ENCODE peak calls at places on chromosomes 1 and 21, in ten cellular contexts. G is AG04450, U is LNCaP clone FGC, X is AG09319, V is brain microvascular endothelial cell, A is progenitor cell of endocrine pancreas, L is left ventricle myocardium inferior, D is colonic mucosa, H is H9, Q is neural crest cell. M is an unnamed sample.

GRCh38 chr21:30714946-30715345 is 3.6 kb downstream of the KRTAP21-3 start:
- DNase-seq in G (no peak), U (no peak), X (no peak), V (no peak), A (no peak), L (no peak), D (no peak), H (no peak), Q (no peak), M (no peak)

GRCh38 chr21:42234026-42234425 is 15.1 kb downstream of the ABCG1 start:
- DNase-seq in G (no peak), U (no peak), X (no peak), V (no peak), A (no peak), L (no peak), D (no peak), H (no peak), Q (no peak), M (no peak)

GRCh38 chr1:57088689-57089088 is 122.9 kb upstream of the C8B start:
- DNase-seq in G (no peak), U (no peak), X (no peak), V (no peak), A (no peak), L (no peak), D (no peak), H (no peak), Q (no peak), M (no peak)

GRCh38 chr21:42539342-42539741 is 25.7 kb downstream of the SLC37A1 start:
- DNase-seq in G (no peak), U (no peak), X (no peak), V (no peak), A (no peak), L (no peak), D (peak; percentile 48), H (no peak), Q (no peak), M (no peak)

GRCh38 chr1:87093286-87093685 is 178.9 kb downstream of the HS2ST1 start:
- DNase-seq in G (no peak), U (no peak), X (no peak), V (peak; percentile 5), A (no peak), L (no peak), D (no peak), H (no peak), Q (no peak), M (no peak)

GRCh38 chr1:155128469-155128754 is 736 bp downstream of the EFNA1 start:
- DNase-seq in G (no peak), U (no peak), X (no peak), V (no peak), A (no peak), L (no peak), D (no peak), H (no peak), Q (no peak), M (no peak)

GRCh38 chr1:61271412-61271789 is 189.0 kb downstream of the NFIA start:
- DNase-seq in G (no peak), U (no peak), X (no peak), V (no peak), A (no peak), L (no peak), D (no peak), H (no peak), Q (no peak), M (no peak)

GRCh38 chr1:244965182-244965581 is 100.8 kb upstream of the HNRNPU start:
- DNase-seq in G (no peak), U (no peak), X (no peak), V (no peak), A (no peak), L (no peak), D (no peak), H (no peak), Q (no peak), M (no peak)

GRCh38 chr1:17903386-17903785 is 148.3 kb downstream of the ACTL8 start:
- DNase-seq in G (no peak), U (no peak), X (no peak), V (no peak), A (no peak), L (no peak), D (no peak), H (no peak), Q (no peak), M (no peak)

GRCh38 chr21:30434033-30434631 is 4.1 kb downstream of the KRTAP13-4 start:
- DNase-seq in G (no peak), U (no peak), X (no peak), V (peak; percentile 20), A (peak; percentile 16), L (no peak), D (peak; percentile 22), H (peak; percentile 76), Q (peak; percentile 28), M (no peak)

GRCh38 chr21:34834852-34835501 is 166.2 kb downstream of the CLIC6 start:
- DNase-seq in G (no peak), U (no peak), X (no peak), V (no peak), A (no peak), L (no peak), D (no peak), H (no peak), Q (no peak), M (no peak)

GRCh38 chr1:210978316-210978993 is 155.5 kb downstream of the KCNH1 start:
- DNase-seq in G (no peak), U (no peak), X (no peak), V (no peak), A (no peak), L (no peak), D (no peak), H (no peak), Q (no peak), M (no peak)

GRCh38 chr21:38351961-38352521 is 95.2 kb downstream of the KCNJ15 start:
- DNase-seq in G (peak; percentile 67), U (no peak), X (peak; percentile 58), V (peak; percentile 72), A (no peak), L (no peak), D (no peak), H (no peak), Q (no peak), M (no peak)

GRCh38 chr1:227781314-227781930 is 34.1 kb upstream of the PRSS38 start:
- DNase-seq in G (no peak), U (no peak), X (no peak), V (no peak), A (no peak), L (no peak), D (peak; percentile 9), H (peak; percentile 23), Q (no peak), M (no peak)

DNA sequence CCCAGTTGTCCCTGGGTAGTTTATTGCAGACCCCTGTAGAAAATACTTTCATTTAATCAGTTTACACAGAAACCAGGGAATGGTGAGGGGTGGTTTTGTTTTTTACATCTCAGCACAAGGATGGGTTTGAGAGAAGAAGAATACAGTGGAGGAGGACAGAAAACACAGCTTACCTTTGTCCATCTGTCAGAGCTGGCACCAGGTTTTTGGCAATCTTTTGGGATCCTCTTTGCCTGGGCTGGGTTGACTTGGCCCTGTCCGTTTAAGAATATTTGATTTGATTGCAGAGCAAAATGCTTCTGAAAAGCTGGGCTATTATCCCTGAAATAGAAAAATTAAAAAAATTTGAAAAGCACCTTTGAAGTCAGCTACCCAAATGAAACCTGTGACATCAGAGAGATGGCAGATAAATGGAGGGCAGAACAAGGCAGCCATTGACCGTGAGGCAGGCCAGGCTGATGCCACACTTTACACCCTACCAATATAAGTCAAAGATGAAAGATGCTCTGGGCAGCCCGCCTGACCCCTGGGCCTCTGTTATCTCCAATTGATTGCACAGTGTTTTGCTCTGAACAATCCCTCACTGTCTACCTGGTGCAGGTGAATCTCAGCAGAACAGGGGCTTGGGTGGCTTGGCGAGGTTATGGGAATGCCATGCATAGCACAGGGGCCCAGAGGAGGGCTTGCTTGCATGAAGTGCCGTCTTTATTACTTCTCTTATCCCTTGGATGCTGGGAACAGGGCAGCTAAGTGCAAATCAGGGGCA is 218.8 kb downstream of the LMX1A start:
- DNase-seq in G (no peak), U (no peak), X (no peak), V (no peak), A (no peak), L (no peak), D (no peak), H (no peak), Q (no peak), M (no peak)
- TF ChIP-seq CTCF in G (no peak), U (no peak), X (no peak), V (no peak), A (no peak), L (no peak), D (no peak), H (no peak), Q (no peak), M (no peak)

GRCh38 chr1:11072216-11072917 is 12.5 kb upstream of the SRM start:
- DNase-seq in G (no peak), U (peak; percentile 62), X (no peak), V (no peak), A (no peak), L (no peak), D (no peak), H (no peak), Q (no peak), M (no peak)
- TF ChIP-seq CTCF in G (no peak), U (no peak), X (no peak), V (no peak), A (no peak), L (no peak), D (no peak), H (no peak), Q (no peak), M (no peak)

GRCh38 chr1:117128323-117129079 is 7.0 kb upstream of the TRIM45 start:
- DNase-seq in G (no peak), U (peak; percentile 57), X (no peak), V (no peak), A (no peak), L (no peak), D (no peak), H (no peak), Q (no peak), M (no peak)
- TF ChIP-seq CTCF in G (peak; percentile 57), U (peak; percentile 42), X (peak; percentile 46), V (peak; percentile 50), A (peak; percentile 47), L (peak; percentile 61), D (peak; percentile 36), H (peak; percentile 67), Q (peak; percentile 72), M (peak; percentile 49)

GRCh38 chr1:181632492-181632891 is 149.2 kb downstream of the CACNA1E start:
- DNase-seq in G (no peak), U (no peak), X (no peak), V (no peak), A (no peak), L (no peak), D (peak; percentile 49), H (no peak), Q (no peak), M (no peak)
- TF ChIP-seq CTCF in G (no peak), U (peak; percentile 12), X (no peak), V (no peak), A (no peak), L (no peak), D (no peak), H (no peak), Q (no peak), M (no peak)

M was measured in CD14-positive monocyte.